ENCODE peak calls at places on chromosomes 2 and 18, in ten cellular contexts. H is activated naive CD4-positive, alpha-beta T cell treated with anti-CD3 and anti-CD28 coated beads, Interleukin-2, amount 50 U/mL, for 72 hours; U is CD4-positive, CD25-positive, alpha-beta regulatory T cell; C is left lobe of liver; M is mucosa of descending colon; K is CD4-positive, alpha-beta T cell; V is RWPE2; E is A549; A is HepG2; P is upper lobe of right lung. N is an unnamed sample.

GRCh38 chr2:152419944-152420813 is 85.2 kb downstream of the FMNL2 start:
- ATAC-seq in V (no peak), A (no peak), K (no peak), E (peak; percentile 25), U (no peak), P (no peak), M (no peak), H (no peak), C (no peak), N (no peak)

GRCh38 chr2:142190805-142191204 is 60.0 kb upstream of the LRP1B start:
- ATAC-seq in K (no peak), C (no peak), A (no peak), M (no peak), P (no peak), H (no peak), U (no peak), E (peak; percentile 74), V (no peak), N (no peak)

GRCh38 chr2:48200591-48201293 is 294.4 kb upstream of the FBXO11 start:
- ATAC-seq in V (no peak), U (no peak), P (no peak), C (no peak), A (no peak), E (no peak), K (no peak), M (no peak), H (no peak), N (no peak)

GRCh38 chr2:43218550-43219382 is 7.6 kb downstream of the ZFP36L2 start:
- ATAC-seq in V (peak; percentile 11), U (peak; percentile 74), A (peak; percentile 17), H (peak; percentile 35), P (peak; percentile 44), M (peak; percentile 65), C (peak; percentile 3), K (peak; percentile 62), E (peak; percentile 13), N (peak; percentile 8)

GRCh38 chr2:108625828-108626195 is 91.5 kb downstream of the LIMS1 start:
- ATAC-seq in U (no peak), V (no peak), P (no peak), A (no peak), C (no peak), K (no peak), H (no peak), M (no peak), E (no peak), N (no peak)

GRCh38 chr2:112181571-112182290 is 43.5 kb downstream of the FBLN7 start:
- ATAC-seq in C (no peak), P (peak; percentile 66), K (peak; percentile 74), E (no peak), V (peak; percentile 36), M (peak; percentile 86), A (no peak), H (peak; percentile 28), U (peak; percentile 80), N (peak; percentile 66)

GRCh38 chr2:101402637-101403036 is 15.3 kb upstream of the CREG2 start:
- ATAC-seq in M (no peak), E (no peak), P (no peak), H (no peak), K (no peak), U (no peak), V (no peak), A (no peak), C (no peak), N (peak; percentile 29)

GRCh38 chr18:10089881-10090280 is 176.1 kb downstream of the VAPA start:
- ATAC-seq in V (no peak), U (no peak), E (no peak), P (no peak), A (no peak), H (no peak), K (no peak), C (no peak), M (no peak), N (no peak)

GRCh38 chr2:6525371-6525770 is 340.3 kb downstream of the CMPK2 start:
- ATAC-seq in M (no peak), C (no peak), A (no peak), P (no peak), H (no peak), U (no peak), V (no peak), E (no peak), K (no peak), N (no peak)

GRCh38 chr18:56165601-56166355 is 472.6 kb downstream of the TXNL1 start:
- ATAC-seq in C (no peak), V (no peak), M (no peak), E (no peak), A (no peak), P (peak; percentile 17), K (no peak), U (no peak), H (no peak), N (no peak)

GRCh38 chr2:136212426-136213378 is 94.8 kb upstream of the CXCR4 start:
- ATAC-seq in E (no peak), A (no peak), C (no peak), V (no peak), H (peak; percentile 93), K (peak; percentile 87), U (peak; percentile 87), P (no peak), M (peak; percentile 55), N (peak; percentile 94)

GRCh38 chr2:214737188-214737587 is 72.3 kb downstream of the BARD1 start:
- ATAC-seq in H (no peak), P (no peak), A (no peak), C (no peak), V (no peak), E (no peak), U (peak; percentile 42), K (no peak), M (no peak), N (peak; percentile 91)

GRCh38 chr2:144510206-144510991 is 9.5 kb downstream of the ZEB2 start:
- ATAC-seq in U (peak; percentile 34), C (no peak), V (no peak), M (peak; percentile 51), P (peak; percentile 44), E (peak; percentile 51), K (peak; percentile 68), H (peak; percentile 82), A (peak; percentile 55), N (peak; percentile 88)

GRCh38 chr18:49976810-49977209 is 163.5 kb upstream of the ACAA2 start:
- ATAC-seq in H (no peak), C (no peak), K (no peak), E (no peak), P (peak; percentile 57), A (no peak), U (no peak), V (no peak), M (no peak), N (no peak)

GRCh38 chr2:96156926-96157648 is 11.8 kb upstream of the DUSP2 start:
- ATAC-seq in K (no peak), H (peak; percentile 36), V (no peak), U (no peak), P (peak; percentile 3), A (no peak), E (no peak), C (no peak), M (no peak), N (peak; percentile 6)

GRCh38 chr2:204900910-204901309 is 355.6 kb downstream of the PARD3B start:
- ATAC-seq in A (peak; percentile 65), E (peak; percentile 65), V (peak; percentile 33), M (peak; percentile 37), K (no peak), C (peak; percentile 82), H (no peak), U (no peak), P (no peak), N (no peak)

GRCh38 chr2:101843048-101843447 is 145.5 kb downstream of the MAP4K4 start:
- ATAC-seq in U (no peak), V (no peak), C (peak; percentile 43), K (no peak), P (no peak), M (no peak), A (no peak), H (no peak), E (no peak), N (no peak)

GRCh38 chr2:111905990-111906735 is 7.8 kb downstream of the MERTK start:
- ATAC-seq in H (no peak), E (no peak), M (peak; percentile 38), A (no peak), P (peak; percentile 56), U (no peak), C (peak; percentile 36), K (peak; percentile 29), V (no peak), N (peak; percentile 28)

GRCh38 chr2:18966131-18966530 is 376.8 kb upstream of the NT5C1B start:
- ATAC-seq in C (no peak), H (no peak), E (no peak), M (no peak), P (no peak), U (no peak), A (no peak), K (no peak), V (no peak), N (no peak)

GRCh38 chr18:80133124-80133523 is 24.1 kb downstream of the ADNP2 start:
- ATAC-seq in K (no peak), V (no peak), U (no peak), C (no peak), A (no peak), M (no peak), H (no peak), P (no peak), E (no peak), N (no peak)

GRCh38 chr2:215773728-215774127 is 239.6 kb downstream of the MREG start:
- ATAC-seq in E (peak; percentile 34), M (no peak), V (peak; percentile 63), H (peak; percentile 33), K (no peak), U (no peak), A (peak; percentile 73), C (no peak), P (peak; percentile 94), N (peak; percentile 34)

GRCh38 chr2:135815269-135815668 is 21.7 kb downstream of the LCT start:
- ATAC-seq in E (no peak), A (no peak), M (no peak), U (no peak), K (no peak), H (peak; percentile 39), C (no peak), P (no peak), V (no peak), N (peak; percentile 23)